ENCODE peak calls at places on chromosome 19, in ten cellular contexts. J is mucosa of descending colon; V is uterus; G is body of pancreas; W is prostate gland; X is tibial nerve; H is CD8-positive, alpha-beta T cell; T is PC-3; S is CD4-positive, CD25-positive, alpha-beta regulatory T cell; B is ascending aorta. P is an unnamed sample. For H3K9me3, the result is how much of the 10 kb centered on the place peaks cover.

GRCh38 chr19:29748996-29749395 is 33.9 kb upstream of the C19orf12 start:
- DNase-seq in W (no peak), G (no peak), B (no peak), S (no peak), H (no peak), V (no peak), J (no peak), X (no peak), T (no peak), P (no peak)

GRCh38 chr19:49109051-49109450 is 5.1 kb upstream of the LIN7B start:
- DNase-seq in V (no peak), T (no peak), S (no peak), J (no peak), W (no peak), G (no peak), H (no peak), X (no peak), B (no peak), P (no peak)

GRCh38 chr19:5949792-5950305 is 28.1 kb downstream of the RANBP3 start:
- DNase-seq in B (no peak), S (peak), H (no peak), G (no peak), J (no peak), W (no peak), T (no peak), V (no peak), X (no peak), P (no peak)

GRCh38 chr19:2150794-2151338 is 500 bp downstream of the AP3D1 start:
- DNase-seq in W (no peak), G (no peak), B (no peak), X (no peak), H (no peak), S (no peak), V (no peak), J (peak), T (no peak), P (peak)

GRCh38 chr19:40530091-40530901 is 46.4 kb upstream of the SHKBP1 start:
- DNase-seq in B (no peak), T (no peak), W (no peak), J (peak), V (no peak), S (no peak), X (no peak), H (no peak), G (no peak), P (peak)

GRCh38 chr19:18074192-18074591 is 12.5 kb downstream of the IL12RB1 start:
- DNase-seq in T (no peak), B (no peak), G (no peak), J (no peak), W (no peak), V (no peak), H (no peak), S (no peak), X (no peak), P (no peak)

GRCh38 chr19:5479958-5480357 is 24.7 kb downstream of the ZNRF4 start:
- DNase-seq in T (no peak), X (no peak), B (no peak), S (no peak), J (no peak), W (no peak), H (no peak), G (no peak), V (no peak), P (no peak)

GRCh38 chr19:40266111-40266510 is 19.0 kb downstream of the AKT2 start:
- DNase-seq in V (no peak), J (no peak), B (no peak), W (peak), H (no peak), X (no peak), T (no peak), S (no peak), G (peak), P (no peak)

GRCh38 chr19:37905936-37906867 is at the start of gene WDR87:
- DNase-seq in V (peak), S (peak), W (peak), H (peak), T (peak), G (peak), X (no peak), J (peak), B (no peak), P (peak)

GRCh38 chr19:33194527-33194883 is 375 bp downstream of the LRP3 start:
- DNase-seq in H (no peak), X (no peak), W (no peak), T (no peak), B (no peak), G (no peak), J (no peak), S (no peak), V (no peak), P (no peak)

GRCh38 chr19:7076151-7076550 is 6.6 kb downstream of the ZNF557 start:
- DNase-seq in X (no peak), S (no peak), J (no peak), B (no peak), H (no peak), G (no peak), T (no peak), W (no peak), V (no peak), P (peak)
- H3K9me3 ChIP-seq in X (under half), S (half or more), J (half or more), B (half or more), H (under half), G (under half), T (under half), W (under half), V (half or more), P (under half)

GRCh38 chr19:19871932-19872331 is 6.2 kb downstream of the ZNF253 start:
- DNase-seq in V (no peak), B (no peak), T (no peak), G (no peak), S (no peak), W (no peak), X (no peak), H (no peak), J (no peak), P (no peak)
- H3K9me3 ChIP-seq in V (under half), B (under half), T (under half), G (under half), S (half or more), W (under half), X (under half), H (under half), J (half or more), P (under half)

DNA sequence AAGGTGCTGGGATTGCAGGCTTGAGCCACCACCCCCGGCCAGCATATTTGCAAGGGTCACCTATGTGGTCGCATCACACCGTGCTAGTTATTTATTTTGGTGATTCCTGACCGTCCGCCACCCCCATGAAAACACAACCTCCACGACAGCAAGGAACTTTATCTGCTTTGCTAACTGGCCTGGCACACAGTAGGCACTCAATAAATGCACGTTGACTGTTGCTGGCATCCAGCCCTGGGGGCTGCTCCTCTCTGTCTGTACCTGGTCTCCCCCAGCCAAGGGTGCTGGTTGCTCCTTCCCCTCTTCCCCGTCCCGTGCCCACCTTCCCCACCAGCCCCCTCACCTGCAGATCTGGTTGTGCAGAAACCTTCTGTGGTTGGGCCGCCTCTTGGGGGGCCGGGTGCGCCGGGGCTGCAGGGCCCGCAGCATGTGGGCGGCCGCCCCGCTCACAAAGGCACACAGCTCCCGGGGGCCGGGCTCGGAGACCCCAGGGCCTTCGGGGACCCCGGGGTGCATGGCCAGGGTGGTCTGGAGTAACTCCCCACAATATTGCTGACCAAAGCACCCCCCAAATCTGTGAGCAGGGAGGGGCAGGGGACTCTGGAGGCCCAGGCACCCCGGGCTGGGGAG is 397 bp downstream of the C19orf85 start:
- DNase-seq in W (no peak), T (no peak), J (no peak), S (no peak), V (no peak), G (no peak), X (no peak), B (no peak), H (no peak), P (no peak)
- H3K9me3 ChIP-seq in W (under half), T (under half), J (under half), S (under half), V (under half), G (under half), X (under half), B (under half), H (under half), P (under half)

GRCh38 chr19:53381376-53381775 is 13.6 kb upstream of the ZNF765 start:
- DNase-seq in G (no peak), B (no peak), S (no peak), J (no peak), V (no peak), W (no peak), X (no peak), T (no peak), H (no peak), P (no peak)
- H3K9me3 ChIP-seq in G (half or more), B (under half), S (half or more), J (half or more), V (under half), W (under half), X (under half), T (half or more), H (half or more), P (under half)

DNA sequence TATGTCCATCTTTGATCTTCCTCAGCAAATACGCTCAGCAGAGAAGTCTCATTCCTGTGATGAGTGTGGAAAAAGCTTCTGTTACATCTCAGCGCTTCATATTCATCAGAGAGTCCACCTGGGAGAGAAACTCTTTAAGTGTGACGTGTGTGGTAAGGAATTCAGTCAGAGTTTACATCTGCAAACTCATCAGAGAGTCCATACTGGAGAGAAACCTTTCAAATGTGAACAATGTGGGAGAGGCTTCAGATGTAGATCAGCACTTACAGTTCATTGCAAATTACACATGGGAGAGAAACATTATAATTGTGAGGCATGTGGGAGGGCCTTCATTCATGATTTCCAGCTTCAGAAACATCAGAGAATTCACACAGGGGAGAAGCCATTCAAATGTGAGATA is 5.7 kb upstream of the ZNF284 start:
- DNase-seq in G (no peak), X (no peak), S (no peak), V (no peak), H (no peak), T (no peak), J (no peak), W (no peak), B (no peak), P (no peak)
- H3K9me3 ChIP-seq in G (half or more), X (under half), S (half or more), V (under half), H (under half), T (under half), J (half or more), W (under half), B (under half), P (under half)

GRCh38 chr19:55855160-55855559 is 18.8 kb downstream of the NLRP4 start:
- DNase-seq in S (no peak), H (no peak), W (no peak), J (no peak), X (no peak), B (no peak), V (no peak), T (no peak), G (no peak), P (no peak)
- H3K9me3 ChIP-seq in S (under half), H (under half), W (under half), J (under half), X (under half), B (under half), V (under half), T (under half), G (under half), P (under half)

DNA sequence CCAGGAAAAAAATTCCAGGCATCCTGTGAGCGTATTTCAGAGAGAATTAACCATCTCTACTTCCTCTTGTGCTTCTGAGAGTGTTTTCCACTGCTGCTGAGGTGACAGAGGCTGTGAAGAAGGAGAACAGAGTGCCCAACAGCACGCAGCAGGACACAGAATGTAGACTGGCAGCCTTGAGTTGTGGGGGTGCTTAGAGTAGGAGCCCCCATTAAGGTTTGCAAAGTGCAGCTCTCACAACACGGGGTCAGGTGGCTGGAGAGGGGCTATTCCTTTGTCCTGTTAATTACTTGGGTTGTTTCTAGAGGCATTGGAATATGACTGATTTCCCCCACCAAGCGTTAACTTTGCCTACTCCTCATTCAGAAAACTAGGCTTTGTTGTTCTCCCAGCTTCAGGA is 370.6 kb downstream of the TSHZ3 start:
- DNase-seq in T (no peak), X (no peak), W (no peak), H (no peak), J (no peak), G (no peak), V (no peak), S (no peak), B (no peak), P (no peak)
- H3K9me3 ChIP-seq in T (under half), X (under half), W (under half), H (under half), J (under half), G (under half), V (under half), S (under half), B (under half), P (under half)

GRCh38 chr19:57978586-57979289 is 4.4 kb upstream of the C19orf18 start:
- DNase-seq in T (peak), W (no peak), J (no peak), X (no peak), G (no peak), S (no peak), V (no peak), B (no peak), H (no peak), P (no peak)

DNA sequence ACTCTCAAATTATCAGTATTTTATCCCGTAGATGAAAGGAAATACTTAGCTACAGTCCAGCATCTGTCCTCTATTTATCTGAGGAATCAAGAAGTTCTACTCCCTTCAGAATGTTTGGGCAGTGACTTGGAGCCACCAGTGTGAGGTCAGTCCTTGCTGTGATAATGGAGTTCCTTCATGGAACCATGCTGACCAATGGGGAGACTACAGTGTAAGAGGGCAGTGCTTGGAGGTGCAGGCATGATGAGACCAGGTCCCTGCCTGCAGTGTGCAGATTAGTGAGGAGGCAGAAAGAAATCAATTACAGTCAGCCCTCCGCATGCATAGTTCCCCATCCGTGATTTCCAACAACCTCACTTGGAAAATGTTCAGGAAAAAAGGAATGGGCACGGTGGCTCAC is at the start of gene C19orf18:
- DNase-seq in G (no peak), S (no peak), W (no peak), B (no peak), H (no peak), J (no peak), X (no peak), V (no peak), T (no peak), P (no peak)
- H3K9me3 ChIP-seq in G (half or more), S (half or more), W (under half), B (half or more), H (half or more), J (half or more), X (under half), V (half or more), T (half or more), P (under half)

GRCh38 chr19:315811-316210 is 24.6 kb upstream of the PLPP2 start:
- DNase-seq in X (no peak), V (no peak), B (no peak), J (no peak), T (no peak), G (no peak), W (no peak), S (no peak), H (no peak), P (no peak)

GRCh38 chr19:310781-311496 is 19.7 kb upstream of the PLPP2 start:
- DNase-seq in X (no peak), W (no peak), B (no peak), V (peak), S (no peak), T (no peak), G (no peak), J (no peak), H (no peak), P (no peak)

GRCh38 chr19:311813-312261 is 20.6 kb upstream of the PLPP2 start:
- DNase-seq in W (no peak), J (no peak), V (peak), T (no peak), X (no peak), G (no peak), H (no peak), B (no peak), S (no peak), P (no peak)

GRCh38 chr19:313988-314815 is 23.0 kb upstream of the PLPP2 start:
- DNase-seq in S (no peak), T (no peak), J (no peak), X (no peak), H (no peak), G (no peak), W (no peak), B (no peak), V (peak), P (no peak)

DNA sequence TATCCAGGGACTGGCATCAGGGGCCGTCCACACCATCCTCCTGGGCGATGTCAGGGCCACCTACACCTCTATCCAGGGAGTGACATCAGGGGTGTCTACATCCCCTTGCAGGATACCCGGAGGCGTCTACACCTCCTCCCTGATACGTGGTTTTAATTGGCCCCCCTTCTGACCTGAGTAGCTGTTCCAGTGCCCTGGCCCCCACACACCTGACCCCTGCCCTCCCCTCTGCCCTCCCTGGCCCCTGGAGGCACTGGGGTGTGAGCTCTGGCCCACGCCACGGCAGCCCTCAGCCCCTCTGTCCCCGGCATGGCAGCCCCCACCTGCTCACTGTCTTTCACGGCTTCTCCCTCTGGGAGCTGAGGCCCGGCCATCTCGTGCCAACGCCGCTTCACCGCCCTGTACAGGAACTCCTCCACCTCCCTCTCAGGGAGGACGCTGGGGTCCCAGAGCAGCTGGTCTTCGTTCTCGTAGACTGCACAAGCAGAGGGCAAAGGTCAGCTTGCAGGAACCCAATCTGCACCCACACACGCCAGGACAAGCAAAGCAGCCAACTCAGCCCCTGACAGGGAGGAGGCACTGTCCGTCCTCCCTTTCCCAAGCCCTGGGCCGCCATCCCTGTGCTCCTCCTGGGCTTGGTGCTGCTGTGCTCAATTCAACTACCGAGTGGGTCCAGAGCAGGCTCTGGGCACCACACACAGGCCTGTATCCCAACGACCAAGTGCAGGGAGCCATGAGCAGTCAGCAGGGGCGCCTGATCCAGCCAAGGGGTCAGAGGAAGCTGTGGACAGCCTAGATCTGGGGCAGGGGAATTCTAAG is 22.2 kb upstream of the PLPP2 start:
- DNase-seq in X (no peak), T (no peak), S (no peak), B (no peak), G (no peak), W (no peak), H (no peak), J (no peak), V (no peak), P (no peak)
- H3K9me3 ChIP-seq in X (under half), T (under half), S (under half), B (under half), G (under half), W (under half), H (under half), J (under half), V (under half), P (under half)

DNA sequence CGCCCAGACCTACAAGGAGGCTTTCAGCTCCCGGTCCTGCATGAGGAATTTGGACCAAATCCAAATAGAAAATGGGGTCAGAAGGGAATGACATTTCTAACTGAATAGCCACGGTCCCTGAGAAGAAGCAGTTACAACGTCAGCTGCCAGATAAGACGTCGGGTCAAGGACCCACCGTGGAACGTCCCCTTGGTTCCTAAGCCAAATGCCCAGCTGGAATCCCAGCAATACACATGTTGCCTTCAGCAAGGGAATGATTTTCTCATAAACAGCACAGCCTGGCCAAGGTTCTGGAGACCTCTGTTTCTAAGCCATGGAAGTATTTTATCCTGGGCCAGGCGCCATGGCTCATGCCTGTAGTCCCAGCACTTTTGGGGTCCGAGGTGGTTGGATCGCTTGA is 109.1 kb upstream of the PEG3 start:
- DNase-seq in W (no peak), B (no peak), V (no peak), G (no peak), T (no peak), H (no peak), J (no peak), X (no peak), S (no peak), P (no peak)
- H3K9me3 ChIP-seq in W (under half), B (under half), V (under half), G (under half), T (under half), H (under half), J (half or more), X (under half), S (under half), P (under half)

P was measured in colonic mucosa.